ENCODE peak calls at places on chromosomes 6 and 20, in ten cellular contexts. One of them, this sample, is unnamed.
A peak's percentile ranks its signal among the peaks of the same experiment; 100 is the strongest.

GRCh38 chr6:158718431-158719126 is 68.7 kb downstream of the SYTL3 start:
- DNase-seq in NB4: peak; percentile 62
- DNase-seq in activated T-cell treated with anti-CD3 and anti-CD28 coated beads, Interleukin-2, amount 50 U/mL, for 4 hours: no peak
- DNase-seq in GM23338: peak; percentile 92
- DNase-seq in astrocyte of the spinal cord: peak; percentile 28
- DNase-seq in fibroblast of lung: no peak
- DNase-seq in activated B cell treated with CpG ODN at 0.5 μM for 24 hours: no peak
- DNase-seq in naive thymus-derived CD8-positive, alpha-beta T cell: no peak
- DNase-seq in NCI-H524: peak; percentile 60
- DNase-seq in skeletal muscle cell: no peak
- DNase-seq in this sample: peak; percentile 36

GRCh38 chr6:157054531-157054979 is 268.8 kb downstream of the TMEM242 start:
- DNase-seq in NB4: peak; percentile 50
- DNase-seq in activated T-cell treated with anti-CD3 and anti-CD28 coated beads, Interleukin-2, amount 50 U/mL, for 4 hours: peak; percentile 29
- DNase-seq in GM23338: no peak
- DNase-seq in astrocyte of the spinal cord: no peak
- DNase-seq in fibroblast of lung: no peak
- DNase-seq in activated B cell treated with CpG ODN at 0.5 μM for 24 hours: no peak
- DNase-seq in naive thymus-derived CD8-positive, alpha-beta T cell: peak; percentile 35
- DNase-seq in NCI-H524: no peak
- DNase-seq in skeletal muscle cell: no peak
- DNase-seq in this sample: no peak

GRCh38 chr6:63352587-63353281 is 33.0 kb upstream of the LGSN start:
- DNase-seq in NB4: peak; percentile 96
- DNase-seq in activated T-cell treated with anti-CD3 and anti-CD28 coated beads, Interleukin-2, amount 50 U/mL, for 4 hours: no peak
- DNase-seq in GM23338: peak; percentile 52
- DNase-seq in astrocyte of the spinal cord: peak; percentile 39
- DNase-seq in fibroblast of lung: peak; percentile 23
- DNase-seq in activated B cell treated with CpG ODN at 0.5 μM for 24 hours: no peak
- DNase-seq in naive thymus-derived CD8-positive, alpha-beta T cell: no peak
- DNase-seq in NCI-H524: peak; percentile 15
- DNase-seq in skeletal muscle cell: peak; percentile 21
- DNase-seq in this sample: peak; percentile 65

GRCh38 chr20:56716806-56717205 is 87.7 kb downstream of the TFAP2C start:
- DNase-seq in NB4: no peak
- DNase-seq in activated T-cell treated with anti-CD3 and anti-CD28 coated beads, Interleukin-2, amount 50 U/mL, for 4 hours: no peak
- DNase-seq in GM23338: no peak
- DNase-seq in astrocyte of the spinal cord: no peak
- DNase-seq in fibroblast of lung: no peak
- DNase-seq in activated B cell treated with CpG ODN at 0.5 μM for 24 hours: no peak
- DNase-seq in naive thymus-derived CD8-positive, alpha-beta T cell: no peak
- DNase-seq in NCI-H524: peak; percentile 46
- DNase-seq in skeletal muscle cell: no peak
- DNase-seq in this sample: peak; percentile 10

GRCh38 chr6:7251861-7252260 is 61.1 kb downstream of the SSR1 start:
- DNase-seq in NB4: no peak
- DNase-seq in activated T-cell treated with anti-CD3 and anti-CD28 coated beads, Interleukin-2, amount 50 U/mL, for 4 hours: no peak
- DNase-seq in GM23338: no peak
- DNase-seq in astrocyte of the spinal cord: no peak
- DNase-seq in fibroblast of lung: no peak
- DNase-seq in activated B cell treated with CpG ODN at 0.5 μM for 24 hours: no peak
- DNase-seq in naive thymus-derived CD8-positive, alpha-beta T cell: no peak
- DNase-seq in NCI-H524: no peak
- DNase-seq in skeletal muscle cell: no peak
- DNase-seq in this sample: no peak

GRCh38 chr6:133057352-133057751 is 183.8 kb upstream of the EYA4 start:
- DNase-seq in NB4: no peak
- DNase-seq in activated T-cell treated with anti-CD3 and anti-CD28 coated beads, Interleukin-2, amount 50 U/mL, for 4 hours: no peak
- DNase-seq in GM23338: no peak
- DNase-seq in astrocyte of the spinal cord: no peak
- DNase-seq in fibroblast of lung: no peak
- DNase-seq in activated B cell treated with CpG ODN at 0.5 μM for 24 hours: no peak
- DNase-seq in naive thymus-derived CD8-positive, alpha-beta T cell: no peak
- DNase-seq in NCI-H524: no peak
- DNase-seq in skeletal muscle cell: no peak
- DNase-seq in this sample: no peak

GRCh38 chr20:21232546-21233280 is 70.4 kb upstream of the XRN2 start:
- DNase-seq in NB4: no peak
- DNase-seq in activated T-cell treated with anti-CD3 and anti-CD28 coated beads, Interleukin-2, amount 50 U/mL, for 4 hours: no peak
- DNase-seq in GM23338: no peak
- DNase-seq in astrocyte of the spinal cord: no peak
- DNase-seq in fibroblast of lung: no peak
- DNase-seq in activated B cell treated with CpG ODN at 0.5 μM for 24 hours: no peak
- DNase-seq in naive thymus-derived CD8-positive, alpha-beta T cell: no peak
- DNase-seq in NCI-H524: no peak
- DNase-seq in skeletal muscle cell: no peak
- DNase-seq in this sample: no peak

GRCh38 chr6:111898452-111898851 is 25.2 kb upstream of the FYN start:
- DNase-seq in NB4: no peak
- DNase-seq in activated T-cell treated with anti-CD3 and anti-CD28 coated beads, Interleukin-2, amount 50 U/mL, for 4 hours: no peak
- DNase-seq in GM23338: no peak
- DNase-seq in astrocyte of the spinal cord: no peak
- DNase-seq in fibroblast of lung: no peak
- DNase-seq in activated B cell treated with CpG ODN at 0.5 μM for 24 hours: no peak
- DNase-seq in naive thymus-derived CD8-positive, alpha-beta T cell: no peak
- DNase-seq in NCI-H524: peak; percentile 10
- DNase-seq in skeletal muscle cell: no peak
- DNase-seq in this sample: no peak

GRCh38 chr6:168678588-168678987 is 237.6 kb downstream of the SMOC2 start:
- DNase-seq in NB4: no peak
- DNase-seq in activated T-cell treated with anti-CD3 and anti-CD28 coated beads, Interleukin-2, amount 50 U/mL, for 4 hours: no peak
- DNase-seq in GM23338: no peak
- DNase-seq in astrocyte of the spinal cord: no peak
- DNase-seq in fibroblast of lung: no peak
- DNase-seq in activated B cell treated with CpG ODN at 0.5 μM for 24 hours: no peak
- DNase-seq in naive thymus-derived CD8-positive, alpha-beta T cell: no peak
- DNase-seq in NCI-H524: no peak
- DNase-seq in skeletal muscle cell: no peak
- DNase-seq in this sample: no peak

GRCh38 chr20:59007758-59008511 is 881 bp upstream of the CTSZ start:
- DNase-seq in NB4: peak; percentile 97
- DNase-seq in activated T-cell treated with anti-CD3 and anti-CD28 coated beads, Interleukin-2, amount 50 U/mL, for 4 hours: no peak
- DNase-seq in GM23338: peak; percentile 24
- DNase-seq in astrocyte of the spinal cord: no peak
- DNase-seq in fibroblast of lung: no peak
- DNase-seq in activated B cell treated with CpG ODN at 0.5 μM for 24 hours: peak; percentile 69
- DNase-seq in naive thymus-derived CD8-positive, alpha-beta T cell: no peak
- DNase-seq in NCI-H524: no peak
- DNase-seq in skeletal muscle cell: no peak
- DNase-seq in this sample: no peak

GRCh38 chr6:145704153-145704781 is 31.1 kb downstream of the EPM2A start:
- DNase-seq in NB4: peak; percentile 19
- DNase-seq in activated T-cell treated with anti-CD3 and anti-CD28 coated beads, Interleukin-2, amount 50 U/mL, for 4 hours: no peak
- DNase-seq in GM23338: peak; percentile 32
- DNase-seq in astrocyte of the spinal cord: peak; percentile 53
- DNase-seq in fibroblast of lung: no peak
- DNase-seq in activated B cell treated with CpG ODN at 0.5 μM for 24 hours: no peak
- DNase-seq in naive thymus-derived CD8-positive, alpha-beta T cell: no peak
- DNase-seq in NCI-H524: no peak
- DNase-seq in skeletal muscle cell: no peak
- DNase-seq in this sample: peak; percentile 33

GRCh38 chr20:4876731-4877130 is 124.6 kb downstream of the SLC23A2 start:
- DNase-seq in NB4: no peak
- DNase-seq in activated T-cell treated with anti-CD3 and anti-CD28 coated beads, Interleukin-2, amount 50 U/mL, for 4 hours: no peak
- DNase-seq in GM23338: no peak
- DNase-seq in astrocyte of the spinal cord: no peak
- DNase-seq in fibroblast of lung: no peak
- DNase-seq in activated B cell treated with CpG ODN at 0.5 μM for 24 hours: no peak
- DNase-seq in naive thymus-derived CD8-positive, alpha-beta T cell: no peak
- DNase-seq in NCI-H524: no peak
- DNase-seq in skeletal muscle cell: no peak
- DNase-seq in this sample: peak; percentile 11

GRCh38 chr6:64280569-64280968 is 645.0 kb downstream of the PHF3 start:
- DNase-seq in NB4: peak; percentile 40
- DNase-seq in activated T-cell treated with anti-CD3 and anti-CD28 coated beads, Interleukin-2, amount 50 U/mL, for 4 hours: no peak
- DNase-seq in GM23338: peak; percentile 62
- DNase-seq in astrocyte of the spinal cord: peak; percentile 61
- DNase-seq in fibroblast of lung: peak; percentile 3
- DNase-seq in activated B cell treated with CpG ODN at 0.5 μM for 24 hours: no peak
- DNase-seq in naive thymus-derived CD8-positive, alpha-beta T cell: no peak
- DNase-seq in NCI-H524: peak; percentile 31
- DNase-seq in skeletal muscle cell: no peak
- DNase-seq in this sample: peak; percentile 67

GRCh38 chr20:2693286-2693995 is 861 bp downstream of the EBF4 start:
- DNase-seq in NB4: peak; percentile 74
- DNase-seq in activated T-cell treated with anti-CD3 and anti-CD28 coated beads, Interleukin-2, amount 50 U/mL, for 4 hours: peak; percentile 43
- DNase-seq in GM23338: peak; percentile 63
- DNase-seq in astrocyte of the spinal cord: no peak
- DNase-seq in fibroblast of lung: peak; percentile 17
- DNase-seq in activated B cell treated with CpG ODN at 0.5 μM for 24 hours: peak; percentile 50
- DNase-seq in naive thymus-derived CD8-positive, alpha-beta T cell: peak; percentile 53
- DNase-seq in NCI-H524: no peak
- DNase-seq in skeletal muscle cell: no peak
- DNase-seq in this sample: peak; percentile 74

GRCh38 chr6:1574083-1574761 is 35.5 kb upstream of the FOXC1 start:
- DNase-seq in NB4: no peak
- DNase-seq in activated T-cell treated with anti-CD3 and anti-CD28 coated beads, Interleukin-2, amount 50 U/mL, for 4 hours: no peak
- DNase-seq in GM23338: no peak
- DNase-seq in astrocyte of the spinal cord: no peak
- DNase-seq in fibroblast of lung: no peak
- DNase-seq in activated B cell treated with CpG ODN at 0.5 μM for 24 hours: no peak
- DNase-seq in naive thymus-derived CD8-positive, alpha-beta T cell: no peak
- DNase-seq in NCI-H524: no peak
- DNase-seq in skeletal muscle cell: no peak
- DNase-seq in this sample: no peak

GRCh38 chr6:49923826-49924225 is 40.1 kb downstream of the DEFB114 start:
- DNase-seq in NB4: no peak
- DNase-seq in activated T-cell treated with anti-CD3 and anti-CD28 coated beads, Interleukin-2, amount 50 U/mL, for 4 hours: no peak
- DNase-seq in GM23338: peak; percentile 77
- DNase-seq in astrocyte of the spinal cord: no peak
- DNase-seq in fibroblast of lung: no peak
- DNase-seq in activated B cell treated with CpG ODN at 0.5 μM for 24 hours: no peak
- DNase-seq in naive thymus-derived CD8-positive, alpha-beta T cell: no peak
- DNase-seq in NCI-H524: no peak
- DNase-seq in skeletal muscle cell: no peak
- DNase-seq in this sample: peak; percentile 11

GRCh38 chr6:144435602-144436426 is 150.7 kb downstream of the UTRN start:
- DNase-seq in NB4: no peak
- DNase-seq in activated T-cell treated with anti-CD3 and anti-CD28 coated beads, Interleukin-2, amount 50 U/mL, for 4 hours: no peak
- DNase-seq in GM23338: no peak
- DNase-seq in astrocyte of the spinal cord: no peak
- DNase-seq in fibroblast of lung: no peak
- DNase-seq in activated B cell treated with CpG ODN at 0.5 μM for 24 hours: no peak
- DNase-seq in naive thymus-derived CD8-positive, alpha-beta T cell: no peak
- DNase-seq in NCI-H524: no peak
- DNase-seq in skeletal muscle cell: no peak
- DNase-seq in this sample: no peak